ENCODE peak calls at places on chromosome 16, in five cellular contexts. P is GM12878, S is K562, T is HepG2, U is H1. A is an unnamed sample.

GRCh38 chr16:29811896-29812665 is at the start of gene PRRT2:
- DNase-seq in P (no peak), S (peak; percentile 67), T (no peak), U (no peak), A (peak; percentile 86)

GRCh38 chr16:77993586-77993985 is 28.8 kb upstream of the CLEC3A start:
- DNase-seq in P (no peak), S (no peak), T (no peak), U (no peak), A (no peak)

GRCh38 chr16:88331989-88332920 is 50.5 kb upstream of the ZNF469 start:
- DNase-seq in P (no peak), S (no peak), T (no peak), U (no peak), A (no peak)

GRCh38 chr16:81896902-81897301 is 114.4 kb downstream of the SDR42E1 start:
- DNase-seq in P (no peak), S (no peak), T (no peak), U (no peak), A (no peak)

GRCh38 chr16:705748-706188 is at the start of gene FBXL16:
- DNase-seq in P (no peak), S (peak; percentile 95), T (no peak), U (no peak), A (peak; percentile 98)

GRCh38 chr16:19153876-19154275 is 14.2 kb upstream of the SYT17 start:
- DNase-seq in P (no peak), S (peak; percentile 45), T (no peak), U (no peak), A (peak; percentile 33)

GRCh38 chr16:15653227-15653626 is 3.2 kb downstream of the NDE1 start:
- DNase-seq in P (no peak), S (no peak), T (peak; percentile 58), U (no peak), A (no peak)

GRCh38 chr16:1050921-1051320 is 21.6 kb upstream of the SSTR5 start:
- DNase-seq in P (no peak), S (no peak), T (no peak), U (no peak), A (no peak)

GRCh38 chr16:77761204-77761603 is 27.2 kb upstream of the VAT1L start:
- DNase-seq in P (no peak), S (no peak), T (no peak), U (no peak), A (no peak)

GRCh38 chr16:28587386-28587785 is 9.5 kb downstream of the SULT1A2 start:
- DNase-seq in P (no peak), S (no peak), T (no peak), U (no peak), A (no peak)

GRCh38 chr16:87017388-87018012 is 299.7 kb downstream of the C16orf95 start:
- DNase-seq in P (no peak), S (no peak), T (no peak), U (no peak), A (no peak)

GRCh38 chr16:70250748-70251650 is 741 bp downstream of the EXOSC6 start:
- DNase-seq in P (no peak), S (no peak), T (peak; percentile 53), U (no peak), A (peak; percentile 76)

GRCh38 chr16:7946142-7946541 is 613.5 kb downstream of the RBFOX1 start:
- DNase-seq in P (no peak), S (no peak), T (no peak), U (no peak), A (no peak)

GRCh38 chr16:70467608-70468007 is 13.2 kb downstream of the FCSK start:
- DNase-seq in P (no peak), S (no peak), T (no peak), U (no peak), A (no peak)

GRCh38 chr16:78092755-78093154 is 6.7 kb upstream of the WWOX start:
- DNase-seq in P (no peak), S (no peak), T (no peak), U (no peak), A (no peak)

GRCh38 chr16:10225653-10226052 is 43.4 kb upstream of the GRIN2A start:
- DNase-seq in P (no peak), S (no peak), T (no peak), U (no peak), A (no peak)

GRCh38 chr16:680967-681745 is 946 bp downstream of the STUB1 start:
- DNase-seq in P (no peak), S (no peak), T (peak; percentile 49), U (no peak), A (no peak)

GRCh38 chr16:11047057-11047456 is 102.7 kb downstream of the CLEC16A start:
- DNase-seq in P (no peak), S (no peak), T (no peak), U (no peak), A (peak; percentile 54)

GRCh38 chr16:19329932-19330331 is 44.4 kb downstream of the CLEC19A start:
- DNase-seq in P (no peak), S (no peak), T (no peak), U (no peak), A (no peak)

GRCh38 chr16:9500872-9501271 is 409.4 kb downstream of the HAPSTR1 start:
- DNase-seq in P (no peak), S (no peak), T (no peak), U (no peak), A (no peak)

GRCh38 chr16:70730944-70731343 is 45.1 kb upstream of the MTSS2 start:
- DNase-seq in P (no peak), S (no peak), T (no peak), U (no peak), A (no peak)

GRCh38 chr16:49700222-49700927 is 155.5 kb downstream of the ZNF423 start:
- DNase-seq in P (no peak), S (no peak), T (no peak), U (no peak), A (peak; percentile 55)

GRCh38 chr16:76386784-76387183 is 109.6 kb downstream of the CNTNAP4 start:
- DNase-seq in P (no peak), S (no peak), T (no peak), U (no peak), A (no peak)

GRCh38 chr16:12971216-12971615 is 69.8 kb downstream of the SHISA9 start:
- DNase-seq in P (no peak), S (no peak), T (no peak), U (peak; percentile 5), A (peak; percentile 34)

GRCh38 chr16:23581746-23582145 is 14.4 kb downstream of the NDUFAB1 start:
- DNase-seq in P (no peak), S (no peak), T (no peak), U (no peak), A (no peak)

GRCh38 chr16:19168173-19169080 is at the start of gene SYT17:
- DNase-seq in P (no peak), S (no peak), T (no peak), U (no peak), A (peak; percentile 88)

DNA sequence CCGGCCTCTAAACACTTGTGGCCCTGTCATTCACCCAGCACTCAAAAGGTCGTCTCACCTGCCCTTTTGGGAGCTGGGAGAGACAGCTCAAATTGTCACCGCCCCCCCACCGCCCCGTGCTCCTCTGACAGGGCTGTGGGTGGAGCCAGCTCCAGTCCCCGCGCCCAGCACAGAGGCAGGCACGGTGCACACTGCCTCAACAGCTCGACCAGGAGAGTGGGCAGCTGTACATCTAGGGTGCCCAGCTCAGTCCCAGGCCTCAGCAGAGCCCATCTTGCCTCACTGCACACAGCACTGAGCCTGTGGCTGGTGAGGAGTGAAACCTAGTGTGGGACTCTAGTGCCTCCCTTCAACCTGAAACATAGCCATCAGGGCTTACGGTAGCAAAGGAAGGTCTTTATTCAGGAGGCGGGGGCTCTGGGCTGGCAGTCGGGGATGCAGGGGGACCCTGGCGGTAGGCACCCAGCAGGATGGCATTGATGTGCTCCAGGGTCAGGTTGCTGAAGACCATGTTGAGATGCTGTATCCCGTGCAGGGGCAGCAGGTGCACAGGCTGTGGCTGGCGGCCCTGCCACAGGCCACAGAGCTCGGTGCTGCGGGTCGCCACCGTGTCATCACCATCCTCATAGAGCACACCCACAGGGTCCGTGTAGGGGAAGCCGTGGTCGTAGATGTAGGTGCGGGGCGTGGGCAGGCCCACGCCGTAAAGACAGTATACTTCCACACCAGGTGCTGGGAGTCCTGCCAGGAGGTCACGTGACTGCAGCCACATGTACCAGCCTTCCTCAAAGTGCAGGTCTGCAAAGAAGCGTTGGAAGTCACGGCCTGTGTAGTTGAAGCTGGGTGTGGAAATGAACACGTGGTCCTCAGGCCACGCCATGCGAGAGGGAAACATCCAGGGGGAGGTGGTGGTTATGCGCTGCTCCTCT is 3.1 kb upstream of the PSMB10 start:
- DNase-seq in P (no peak), S (no peak), T (no peak), U (no peak), A (no peak)
- TF ChIP-seq CHD2 in P (no peak), S (no peak), T (no peak), U (no peak), A (no peak)

DNA sequence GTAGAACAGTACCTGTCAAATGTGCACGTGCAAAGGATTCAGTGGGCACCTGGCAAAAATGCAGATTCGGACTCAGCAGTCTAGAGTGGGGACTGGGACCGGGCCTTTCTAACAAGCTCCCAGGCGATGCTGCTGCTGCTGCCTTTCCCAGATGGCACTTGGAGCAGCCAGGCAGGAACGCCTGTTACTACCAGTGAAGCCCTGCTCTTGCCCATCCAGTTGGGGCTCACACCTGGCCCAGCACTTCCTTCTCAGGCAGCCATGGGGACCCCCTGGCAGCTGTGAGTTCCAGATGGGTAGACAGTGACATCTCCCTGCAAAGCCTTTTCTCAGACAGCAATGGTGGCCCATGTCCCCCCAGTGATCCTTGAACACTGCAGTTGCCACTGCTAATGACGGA is 30.4 kb downstream of the KDM8 start:
- DNase-seq in P (no peak), S (no peak), T (no peak), U (no peak), A (no peak)
- TF ChIP-seq TAF1 in P (no peak), S (no peak), T (no peak), U (no peak), A (no peak)

DNA sequence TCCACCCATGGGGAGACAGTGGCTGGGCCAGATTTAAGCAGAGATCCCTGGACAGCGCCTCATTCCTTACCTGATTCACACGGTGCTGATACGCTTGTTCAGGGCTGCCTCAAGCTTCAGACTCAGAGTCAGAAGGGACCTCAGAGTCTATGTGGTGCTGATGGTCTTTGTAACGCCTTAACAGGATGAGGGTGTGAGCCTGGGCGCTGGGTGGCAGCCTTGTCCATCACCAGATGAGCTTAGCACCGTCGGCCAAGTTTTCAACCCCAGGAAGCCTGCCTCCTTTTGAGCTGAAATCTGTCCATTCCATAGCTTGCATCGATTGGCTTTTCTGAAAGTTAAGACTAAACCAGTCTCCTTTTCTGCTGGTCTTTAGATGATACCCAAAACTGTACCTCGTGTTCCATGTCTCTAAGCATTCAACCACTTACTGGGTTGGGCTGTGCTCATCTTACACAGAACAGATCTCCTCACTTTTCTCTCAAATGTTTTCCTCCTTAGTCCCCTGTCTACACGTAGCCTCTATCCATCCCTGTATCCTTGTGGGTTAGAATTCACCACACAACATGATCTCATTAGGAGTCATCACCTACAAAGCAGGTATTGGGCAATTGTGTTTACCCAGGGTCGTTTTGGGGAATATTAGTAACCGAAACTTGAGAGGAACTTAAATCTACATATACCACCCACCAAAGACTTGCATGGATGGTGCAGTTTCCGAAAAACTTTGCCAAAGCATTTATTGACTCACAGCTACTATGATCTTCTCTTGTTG is 573.4 kb downstream of the CDH13 start:
- DNase-seq in P (no peak), S (no peak), T (no peak), U (no peak), A (no peak)
- TF ChIP-seq CHD2 in P (no peak), S (no peak), T (no peak), U (no peak), A (no peak)

GRCh38 chr16:22282254-22282892 is 14.8 kb upstream of the POLR3E start:
- DNase-seq in P (no peak), S (peak; percentile 43), T (no peak), U (no peak), A (no peak)

GRCh38 chr16:22278418-22278817 is 18.8 kb upstream of the POLR3E start:
- DNase-seq in P (no peak), S (no peak), T (no peak), U (no peak), A (no peak)

GRCh38 chr16:22274916-22275315 is 22.3 kb upstream of the POLR3E start:
- DNase-seq in P (no peak), S (no peak), T (no peak), U (no peak), A (no peak)

GRCh38 chr16:22278841-22279240 is 18.4 kb upstream of the POLR3E start:
- DNase-seq in P (no peak), S (no peak), T (no peak), U (no peak), A (no peak)
- TF ChIP-seq TAF1 in P (no peak), S (no peak), T (no peak), U (no peak), A (no peak)